ENCODE peak calls at places on chromosomes 11 and 22, in six cellular contexts. Q, Y, R, S, H and E are unnamed samples.

GRCh38 chr11:46641639-46642038 is 24.3 kb downstream of the ATG13 start:
- DNase-seq in Y (no peak), R (no peak), S (no peak), Q (no peak), H (no peak), E (no peak)

GRCh38 chr11:44277097-44278090 is 32.5 kb downstream of the ALX4 start:
- DNase-seq in R (no peak), Y (no peak), H (no peak), S (no peak), Q (no peak), E (no peak)

GRCh38 chr22:48534395-48534958 is 1293.2 kb downstream of the BRD1 start:
- DNase-seq in S (no peak), R (no peak), H (no peak), Q (no peak), Y (no peak), E (no peak)

GRCh38 chr22:34297536-34298120 is 377.4 kb upstream of the LARGE1 start:
- DNase-seq in R (no peak), H (no peak), S (no peak), Y (no peak), Q (no peak), E (no peak)

GRCh38 chr11:58061813-58062212 is 31.1 kb downstream of the OR6Q1 start:
- DNase-seq in Y (no peak), R (no peak), H (no peak), S (no peak), Q (no peak), E (no peak)

GRCh38 chr11:119169272-119169719 is 771 bp downstream of the NLRX1 start:
- DNase-seq in S (no peak), R (no peak), Q (peak; percentile 83), H (no peak), Y (peak; percentile 46), E (peak; percentile 12)

GRCh38 chr11:131841028-131841427 is 470.6 kb downstream of the NTM start:
- DNase-seq in Y (no peak), S (no peak), H (no peak), R (no peak), Q (no peak), E (no peak)

GRCh38 chr11:59680287-59681154 is 11.7 kb upstream of the PATL1 start:
- DNase-seq in Y (peak; percentile 58), S (peak; percentile 33), Q (peak; percentile 73), R (peak; percentile 7), H (peak; percentile 13), E (peak; percentile 29)

GRCh38 chr22:50118557-50119168 is 28.9 kb downstream of the MOV10L1 start:
- DNase-seq in Y (no peak), R (no peak), S (no peak), H (no peak), Q (no peak), E (no peak)